ENCODE peak calls at places on chromosomes 11 and 22, in eight cellular contexts. Z is heart right ventricle, A is GM12878, U is GM23248, J is right lobe of liver, P is psoas muscle, M is thyroid gland, S is endodermal cell. O is an unnamed sample. For H3K4me1, the result is how much of the 10 kb centered on the place peaks cover.

GRCh38 chr22:38239101-38239761 is 33.6 kb downstream of the TMEM184B start:
- DNase-seq in Z (no peak), A (no peak), J (no peak), P (no peak), M (peak), S (no peak), U (peak), O (no peak)

GRCh38 chr22:26586556-26587325 is 3.2 kb downstream of the TPST2 start:
- DNase-seq in Z (no peak), A (no peak), U (no peak), J (no peak), S (no peak), P (no peak), M (no peak), O (no peak)

GRCh38 chr11:1869427-1870325 is 16.8 kb downstream of the LSP1 start:
- DNase-seq in M (no peak), U (peak), P (peak), A (no peak), J (no peak), S (no peak), Z (no peak), O (no peak)

GRCh38 chr11:77072851-77073327 is 6.1 kb downstream of the CAPN5 start:
- DNase-seq in P (no peak), U (no peak), J (peak), M (no peak), A (no peak), S (peak), Z (no peak), O (no peak)

GRCh38 chr22:42388130-42388797 is 43.9 kb downstream of the NFAM1 start:
- DNase-seq in U (peak), S (no peak), M (no peak), A (no peak), Z (no peak), J (no peak), P (no peak), O (peak)

GRCh38 chr11:16179668-16180067 is 176.7 kb downstream of the SOX6 start:
- DNase-seq in S (no peak), P (no peak), A (no peak), M (no peak), Z (no peak), U (peak), J (no peak), O (no peak)

GRCh38 chr22:27800250-27801131 is 1.1 kb downstream of the MN1 start:
- DNase-seq in M (peak), A (no peak), S (peak), P (peak), U (peak), J (no peak), Z (no peak), O (no peak)

GRCh38 chr22:30694638-30695350 is at the start of gene OSBP2:
- DNase-seq in S (peak), J (peak), P (peak), A (no peak), M (peak), U (peak), Z (peak), O (peak)

GRCh38 chr11:16986434-16987204 is 27.6 kb downstream of the PLEKHA7 start:
- DNase-seq in M (peak), J (peak), S (peak), U (no peak), A (peak), Z (no peak), P (no peak), O (peak)

GRCh38 chr11:75562836-75563484 is 907 bp downstream of the SERPINH1 start:
- DNase-seq in A (no peak), M (peak), Z (peak), P (peak), U (peak), J (no peak), S (peak), O (no peak)

GRCh38 chr11:116117326-116118137 is 613.3 kb upstream of the CADM1 start:
- DNase-seq in M (no peak), Z (no peak), P (no peak), U (no peak), J (no peak), A (no peak), S (peak), O (no peak)

GRCh38 chr11:6438979-6439571 is 1.7 kb downstream of the HPX start:
- DNase-seq in J (no peak), U (peak), M (peak), Z (peak), S (peak), P (no peak), A (no peak), O (peak)

GRCh38 chr22:35458547-35459422 is 58.8 kb downstream of the MCM5 start:
- DNase-seq in Z (no peak), M (no peak), J (no peak), U (no peak), S (peak), P (no peak), A (no peak), O (no peak)

GRCh38 chr11:117413616-117414015 is 86.0 kb downstream of the CEP164 start:
- DNase-seq in S (peak), U (no peak), P (no peak), J (no peak), M (no peak), Z (no peak), A (no peak), O (no peak)

GRCh38 chr11:134742956-134743808 is 331.1 kb upstream of the B3GAT1 start:
- DNase-seq in P (no peak), A (no peak), S (no peak), M (no peak), J (no peak), Z (no peak), U (no peak), O (no peak)

GRCh38 chr22:39278040-39278439 is 33.3 kb upstream of the PDGFB start:
- DNase-seq in P (peak), U (peak), Z (peak), J (no peak), A (no peak), M (no peak), S (no peak), O (no peak)

GRCh38 chr11:73496134-73496533 is 101.8 kb downstream of the FAM168A start:
- DNase-seq in J (no peak), Z (no peak), A (no peak), P (no peak), S (no peak), U (no peak), M (no peak), O (no peak)

GRCh38 chr11:113626736-113627135 is 79.4 kb downstream of the TMPRSS5 start:
- DNase-seq in S (peak), A (no peak), P (no peak), J (no peak), Z (no peak), M (no peak), U (peak), O (no peak)

GRCh38 chr11:72179049-72179803 is 12.7 kb upstream of the FOLR1 start:
- DNase-seq in P (no peak), A (no peak), S (no peak), M (peak), U (no peak), Z (no peak), J (no peak), O (no peak)

GRCh38 chr11:117431436-117431835 is 103.8 kb downstream of the CEP164 start:
- DNase-seq in Z (no peak), S (no peak), U (no peak), M (peak), P (no peak), J (no peak), A (no peak), O (no peak)

GRCh38 chr22:19710769-19711106 is 3.6 kb upstream of the SEPTIN5 start:
- DNase-seq in M (no peak), U (no peak), S (no peak), A (no peak), Z (no peak), J (no peak), P (no peak), O (no peak)

GRCh38 chr11:7555067-7555699 is 41.4 kb downstream of the PPFIBP2 start:
- DNase-seq in Z (peak), S (peak), U (peak), M (peak), J (peak), P (peak), A (no peak), O (peak)

GRCh38 chr11:34317038-34317360 is 40.8 kb downstream of the ABTB2 start:
- DNase-seq in S (no peak), M (no peak), U (no peak), J (peak), Z (no peak), P (no peak), A (no peak), O (no peak)

DNA sequence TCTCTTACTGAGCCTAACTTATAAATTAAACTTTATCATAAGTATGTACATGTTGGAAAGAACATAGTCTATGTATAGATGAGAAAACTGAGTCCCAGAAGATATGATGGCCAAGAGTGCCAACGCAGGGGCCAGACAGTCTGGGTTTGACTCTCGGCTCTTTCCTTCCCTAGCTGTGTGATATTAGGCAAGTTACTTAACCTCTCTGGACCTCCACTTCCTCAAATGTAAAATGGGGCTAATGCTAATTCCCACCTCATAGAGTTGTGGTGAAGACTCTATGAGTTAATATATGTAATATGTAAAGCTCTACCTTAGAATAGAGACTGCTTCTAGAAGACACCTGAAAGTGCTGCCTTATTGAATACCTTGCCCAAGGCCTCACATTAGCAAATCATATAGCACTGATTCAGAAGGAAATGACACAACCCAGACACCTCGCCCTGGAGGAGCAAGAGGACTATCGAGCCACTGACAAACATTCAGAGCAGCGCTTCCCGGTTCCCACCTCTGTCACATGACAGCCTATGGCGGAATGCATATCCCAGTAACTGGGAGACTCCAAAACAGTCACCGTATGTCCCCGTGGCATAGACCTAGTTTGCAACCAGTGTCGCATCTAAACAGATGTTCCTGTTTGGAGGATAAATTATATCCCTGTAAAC is 11.3 kb upstream of the CCDC86 start:
- DNase-seq in J (no peak), Z (no peak), P (no peak), S (no peak), U (no peak), M (no peak), A (no peak), O (no peak)
- H3K4me3 ChIP-seq in J (no peak), Z (no peak), P (no peak), S (no peak), U (no peak), M (no peak), A (no peak), O (no peak)

DNA sequence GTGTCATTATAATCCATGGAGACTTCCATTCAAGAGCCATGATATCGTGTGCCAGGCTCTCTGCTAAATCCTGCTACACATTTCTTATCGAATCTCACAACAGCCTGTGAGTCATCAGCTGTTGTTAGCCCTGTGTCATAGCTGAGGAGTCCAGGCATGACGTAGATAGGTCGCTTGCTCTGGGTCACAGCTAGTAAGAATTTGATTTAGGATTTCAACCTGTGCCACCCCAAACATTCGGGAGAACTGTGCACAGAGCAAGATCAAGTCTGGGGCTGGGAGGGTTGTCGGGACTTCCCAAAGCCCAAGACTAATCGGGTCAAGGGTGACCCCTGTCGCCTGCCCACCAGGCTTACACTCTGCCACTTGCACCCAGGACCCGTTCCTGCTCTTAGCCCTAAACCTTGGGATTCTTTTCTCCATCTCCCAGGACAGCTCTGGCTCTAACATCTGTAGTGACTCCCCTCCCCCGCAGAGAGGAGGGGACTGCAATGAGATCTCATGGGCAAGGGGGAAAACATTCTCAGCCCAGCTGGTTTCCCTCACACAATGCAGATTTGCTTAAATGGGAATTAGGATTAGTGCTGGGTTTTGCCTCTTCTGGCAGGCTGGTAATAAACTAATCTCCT is 34.3 kb downstream of the TSPAN18 start:
- DNase-seq in M (no peak), S (peak), Z (peak), P (no peak), A (no peak), J (peak), U (peak), O (peak)
- H3K4me1 ChIP-seq in M (under half), S (under half), Z (half or more), P (under half), A (under half), J (under half), U (under half), O (under half)

DNA sequence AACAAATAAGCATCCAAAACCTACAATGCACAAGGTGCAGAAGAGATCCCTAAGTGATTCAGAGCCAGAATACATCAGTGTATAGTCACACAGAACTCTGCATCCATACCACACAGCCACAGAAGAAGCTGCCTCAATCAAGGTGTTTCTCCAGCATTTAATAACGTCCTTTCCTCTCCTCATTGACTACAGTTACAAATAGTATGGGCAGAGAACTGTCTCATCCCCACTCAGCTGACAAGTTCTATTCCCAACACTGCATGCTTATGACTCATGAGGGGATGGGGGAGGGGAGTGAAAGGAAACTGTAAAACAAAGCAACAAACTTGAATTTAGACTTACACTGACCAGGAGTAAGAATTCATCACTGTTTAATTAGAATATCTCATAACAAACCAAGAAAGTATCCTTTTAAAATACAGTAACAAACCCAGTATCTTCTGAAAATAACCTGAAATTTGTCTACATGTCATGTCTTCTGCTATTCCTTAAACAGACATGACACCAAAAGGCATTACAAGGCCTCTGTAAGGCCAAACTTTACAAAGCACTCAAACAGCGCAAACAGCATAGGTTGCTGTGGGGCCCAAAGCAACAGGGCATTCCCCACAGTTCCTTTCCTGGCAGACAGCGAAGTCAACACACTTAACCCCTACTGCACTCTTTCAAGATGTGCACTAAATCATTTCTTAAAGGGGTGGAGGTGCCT is 29.3 kb downstream of the CELF1 start:
- DNase-seq in J (no peak), P (no peak), S (no peak), A (no peak), U (peak), M (peak), Z (peak), O (peak)
- H3K4me3 ChIP-seq in J (no peak), P (peak), S (no peak), A (peak), U (peak), M (no peak), Z (peak), O (no peak)

DNA sequence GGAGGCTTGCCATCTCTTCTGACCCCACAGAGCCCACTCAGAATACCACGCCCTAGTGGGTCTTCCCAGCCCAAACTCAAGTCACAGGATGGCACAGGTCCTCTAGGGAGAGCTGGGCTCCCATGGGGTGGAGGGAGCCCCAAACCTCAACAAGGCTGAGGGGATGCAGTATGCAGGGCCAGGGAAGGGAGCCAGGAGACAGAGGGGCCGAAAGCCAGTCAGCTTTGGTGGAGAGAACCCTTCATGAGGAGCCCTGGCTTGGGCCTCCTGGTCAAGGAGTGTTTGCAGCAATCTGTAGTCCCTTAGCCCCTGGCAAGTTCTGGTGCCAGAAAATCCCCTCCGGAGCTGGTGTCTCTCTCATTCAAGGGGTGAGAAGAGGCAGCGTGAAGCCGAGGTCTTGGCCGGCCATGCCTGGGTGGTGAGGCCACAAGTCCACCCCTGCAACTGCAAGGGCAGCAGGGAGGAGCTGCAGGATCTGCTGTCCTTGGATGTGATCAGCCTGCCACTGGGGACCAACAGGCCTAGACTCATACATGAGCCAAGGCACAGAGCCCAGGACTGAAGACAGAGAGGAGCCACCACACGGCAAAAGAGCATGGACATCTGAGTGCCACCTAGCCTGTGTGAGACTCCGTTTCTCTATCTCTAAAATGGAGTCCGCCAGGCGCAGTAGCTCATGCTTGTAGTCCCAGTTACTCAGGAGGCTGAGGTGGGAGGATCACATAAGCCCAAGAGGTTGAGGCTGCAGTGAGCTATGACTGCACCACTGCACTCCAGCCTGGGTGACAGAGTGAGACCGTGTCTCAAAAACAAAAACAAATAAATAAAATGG is 24.1 kb downstream of the NEAT1 start:
- DNase-seq in S (peak), J (peak), M (peak), U (peak), P (peak), A (no peak), Z (no peak), O (no peak)
- H3K4me1 ChIP-seq in S (under half), J (under half), M (under half), U (under half), P (under half), A (under half), Z (under half), O (under half)

GRCh38 chr11:36360833-36361232 is 64.7 kb downstream of the PRR5L start:
- DNase-seq in J (no peak), A (no peak), S (no peak), Z (no peak), U (no peak), P (no peak), M (no peak), O (no peak)

GRCh38 chr11:36362902-36363301 is 66.8 kb downstream of the PRR5L start:
- DNase-seq in Z (no peak), J (no peak), U (peak), A (no peak), M (no peak), S (no peak), P (no peak), O (no peak)

GRCh38 chr11:36361901-36362391 is 65.9 kb downstream of the PRR5L start:
- DNase-seq in M (no peak), J (no peak), S (peak), P (no peak), Z (no peak), U (peak), A (no peak), O (peak)

GRCh38 chr11:36360318-36360717 is 64.2 kb downstream of the PRR5L start:
- DNase-seq in J (no peak), P (no peak), M (no peak), S (no peak), A (no peak), U (no peak), Z (no peak), O (no peak)

GRCh38 chr11:36361472-36361871 is 65.4 kb downstream of the PRR5L start:
- DNase-seq in A (no peak), M (no peak), J (no peak), U (peak), P (no peak), S (no peak), Z (no peak), O (no peak)
- H3K4me3 ChIP-seq in A (no peak), M (no peak), J (no peak), U (peak), P (no peak), S (no peak), Z (peak), O (no peak)

GRCh38 chr11:61103851-61104423 is 1.6 kb downstream of the CD5 start:
- DNase-seq in A (no peak), J (no peak), P (no peak), U (no peak), S (no peak), M (no peak), Z (no peak), O (no peak)
- H3K4me1 ChIP-seq in A (under half), J (under half), P (under half), U (under half), S (under half), M (under half), Z (under half), O (under half)